ENCODE peak calls at places on chromosomes 13 and 19, in eight cellular contexts. A is lower leg skin, K is cardiac muscle cell, T is neural progenitor cell, D is heart right ventricle, N is PC-9, E is type B pancreatic cell, U is hepatocyte. J is an unnamed sample.

GRCh38 chr19:2117215-2117960 is 20.7 kb downstream of the IZUMO4 start:
- DNase-seq in A (no peak), K (no peak), T (no peak), U (no peak), D (no peak), E (no peak), N (no peak), J (no peak)

GRCh38 chr13:113116871-113117271 is 5.7 kb upstream of the F10 start:
- DNase-seq in K (no peak), U (no peak), E (peak), T (no peak), A (peak), D (no peak), N (no peak), J (no peak)

GRCh38 chr19:10009714-10010224 is 535 bp downstream of the COL5A3 start:
- DNase-seq in N (no peak), U (no peak), A (no peak), E (no peak), D (no peak), K (no peak), T (no peak), J (no peak)

GRCh38 chr13:20127563-20128458 is 33.0 kb downstream of the GJA3 start:
- DNase-seq in A (peak), E (no peak), U (peak), D (peak), K (peak), T (peak), N (peak), J (peak)

GRCh38 chr13:42696191-42696590 is 85.2 kb upstream of the FAM216B start:
- DNase-seq in U (peak), D (no peak), T (no peak), N (peak), A (no peak), E (no peak), K (peak), J (no peak)

GRCh38 chr13:49836516-49836915 is 44.0 kb upstream of the KPNA3 start:
- DNase-seq in E (no peak), D (no peak), K (no peak), T (peak), N (no peak), U (peak), A (no peak), J (no peak)

GRCh38 chr13:85528578-85529215 is 270.5 kb downstream of the SLITRK6 start:
- DNase-seq in N (no peak), K (no peak), T (no peak), A (no peak), E (no peak), D (no peak), U (no peak), J (no peak)

GRCh38 chr19:36528921-36529518 is 949 bp upstream of the ZNF260 start:
- DNase-seq in U (peak), N (no peak), K (no peak), A (no peak), D (no peak), T (peak), E (no peak), J (peak)

GRCh38 chr19:58097783-58098681 is at the start of gene ZSCAN18:
- DNase-seq in E (peak), A (peak), N (peak), K (peak), U (peak), D (peak), T (peak), J (peak)

GRCh38 chr13:99486996-99487395 is 14.3 kb upstream of the TM9SF2 start:
- DNase-seq in T (no peak), E (no peak), A (no peak), D (no peak), N (no peak), U (no peak), K (no peak), J (no peak)

GRCh38 chr19:40348961-40349507 is 539 bp downstream of the PLD3 start:
- DNase-seq in U (peak), N (peak), K (peak), D (peak), E (no peak), T (peak), A (no peak), J (no peak)

GRCh38 chr19:4454952-4455738 is 2.4 kb downstream of the UBXN6 start:
- DNase-seq in E (no peak), U (peak), K (peak), N (no peak), T (no peak), A (peak), D (no peak), J (no peak)

GRCh38 chr19:2145831-2146241 is 5.5 kb downstream of the AP3D1 start:
- DNase-seq in U (no peak), E (no peak), N (no peak), D (no peak), K (no peak), T (no peak), A (no peak), J (no peak)

GRCh38 chr19:38277969-38278680 is 13.8 kb downstream of the SPINT2 start:
- DNase-seq in T (no peak), K (peak), A (no peak), N (peak), U (no peak), E (no peak), D (peak), J (no peak)

GRCh38 chr13:40665061-40665753 is 1.2 kb downstream of the FOXO1 start:
- DNase-seq in A (peak), K (no peak), N (peak), D (peak), T (peak), E (peak), U (peak), J (peak)
- TF ChIP-seq CTCF in A (no peak), K (peak), N (no peak), D (no peak), T (no peak), E (no peak), U (no peak), J (no peak)

GRCh38 chr13:75566658-75567057 is 17.1 kb downstream of the UCHL3 start:
- DNase-seq in N (no peak), U (peak), D (no peak), K (peak), A (no peak), E (no peak), T (no peak), J (no peak)
- TF ChIP-seq CTCF in N (peak), U (peak), D (peak), K (peak), A (no peak), E (peak), T (peak), J (no peak)

DNA sequence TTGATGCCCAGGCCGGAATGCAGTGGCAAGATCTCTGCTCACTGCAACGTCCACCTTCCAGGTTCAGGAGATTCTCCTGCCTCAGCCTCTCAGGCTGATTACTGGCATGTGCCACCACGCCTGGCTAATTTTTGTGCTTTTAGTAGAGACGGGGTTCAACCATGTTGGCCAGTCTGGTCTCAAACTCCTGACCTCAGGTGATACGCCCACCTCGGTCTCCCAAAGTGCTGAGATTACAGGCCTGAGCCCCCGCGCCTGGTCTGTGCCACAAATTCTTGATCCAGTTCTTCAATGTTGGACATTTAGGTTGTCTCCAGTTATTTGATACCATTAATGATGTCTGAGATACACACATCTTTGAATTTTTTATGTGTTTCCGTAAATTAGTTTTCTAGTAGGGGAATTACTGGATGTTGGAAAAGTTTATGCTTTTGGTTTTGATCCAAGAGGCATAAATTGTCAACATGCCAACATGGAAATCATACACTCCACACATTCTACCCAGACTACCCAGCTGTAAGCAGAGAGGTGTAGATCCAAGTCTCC is 525 bp upstream of the COG3 start:
- DNase-seq in U (no peak), T (no peak), K (no peak), A (peak), E (no peak), N (no peak), D (peak), J (no peak)
- TF ChIP-seq CTCF in U (peak), T (no peak), K (no peak), A (no peak), E (peak), N (peak), D (no peak), J (peak)

GRCh38 chr13:82848766-82849165 is 1033.5 kb downstream of the SLITRK1 start:
- DNase-seq in N (no peak), E (no peak), A (no peak), T (no peak), U (no peak), K (no peak), D (no peak), J (no peak)

GRCh38 chr13:82850644-82851043 is 1031.6 kb downstream of the SLITRK1 start:
- DNase-seq in K (no peak), N (no peak), E (no peak), T (no peak), D (no peak), A (no peak), U (no peak), J (no peak)

DNA sequence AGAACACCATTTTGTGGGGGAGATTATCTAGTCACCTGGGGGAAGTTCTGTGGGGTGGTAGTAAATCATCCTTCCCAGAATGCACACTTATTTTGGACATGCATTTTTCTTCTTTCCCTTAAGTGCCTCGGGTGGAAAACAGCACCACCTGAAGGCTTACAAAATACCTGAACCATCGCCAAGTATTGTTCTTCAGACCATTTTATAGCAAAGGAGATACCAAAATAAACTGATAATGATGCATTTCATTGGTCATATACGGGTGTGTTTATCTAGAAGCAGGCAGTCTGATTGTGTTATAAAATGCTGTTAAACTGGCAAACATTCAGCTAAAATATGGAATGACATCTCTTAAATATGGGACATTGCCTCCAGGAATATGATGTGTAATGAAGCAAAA is 1034.7 kb downstream of the SLITRK1 start:
- DNase-seq in E (no peak), D (no peak), A (no peak), T (no peak), N (no peak), U (no peak), K (no peak), J (no peak)
- TF ChIP-seq CTCF in E (no peak), D (no peak), A (no peak), T (peak), N (no peak), U (peak), K (no peak), J (no peak)

GRCh38 chr19:13026478-13026999 is 31.3 kb downstream of the NFIX start:
- DNase-seq in T (no peak), N (no peak), K (peak), E (no peak), D (no peak), U (peak), A (no peak), J (no peak)

GRCh38 chr19:13025819-13026477 is 30.7 kb downstream of the NFIX start:
- DNase-seq in A (no peak), T (no peak), K (no peak), E (no peak), U (no peak), N (no peak), D (no peak), J (no peak)

GRCh38 chr19:13023666-13024065 is 28.4 kb downstream of the NFIX start:
- DNase-seq in D (no peak), A (no peak), U (no peak), T (no peak), K (peak), N (no peak), E (no peak), J (no peak)

GRCh38 chr19:13024126-13024957 is 29.1 kb downstream of the NFIX start:
- DNase-seq in T (peak), K (peak), N (no peak), E (no peak), U (no peak), D (no peak), A (no peak), J (no peak)

DNA sequence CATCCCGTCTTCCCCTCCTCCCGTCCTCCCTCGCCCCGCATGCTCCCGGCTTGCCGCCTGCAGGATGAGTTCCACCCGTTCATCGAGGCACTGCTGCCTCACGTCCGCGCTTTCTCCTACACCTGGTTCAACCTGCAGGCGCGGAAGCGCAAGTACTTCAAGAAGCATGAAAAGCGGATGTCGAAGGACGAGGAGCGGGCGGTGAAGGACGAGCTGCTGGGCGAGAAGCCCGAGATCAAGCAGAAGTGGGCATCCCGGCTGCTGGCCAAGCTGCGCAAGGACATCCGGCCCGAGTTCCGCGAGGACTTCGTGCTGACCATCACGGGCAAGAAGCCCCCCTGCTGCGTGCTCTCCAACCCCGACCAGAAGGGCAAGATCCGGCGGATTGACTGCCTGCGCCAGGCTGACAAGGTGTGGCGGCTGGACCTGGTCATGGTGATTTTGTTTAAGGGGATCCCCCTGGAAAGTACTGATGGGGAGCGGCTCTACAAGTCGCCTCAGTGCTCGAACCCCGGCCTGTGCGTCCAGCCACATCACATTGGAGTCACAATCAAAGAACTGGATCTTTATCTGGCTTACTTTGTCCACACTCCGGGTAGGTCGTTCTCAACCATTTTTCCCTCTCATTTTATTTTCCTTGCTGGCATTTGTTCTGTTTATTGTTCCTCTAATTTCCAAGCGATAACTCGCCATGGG is 29.8 kb downstream of the NFIX start:
- DNase-seq in N (no peak), T (peak), K (no peak), U (no peak), E (no peak), A (no peak), D (no peak), J (no peak)
- TF ChIP-seq CTCF in N (no peak), T (no peak), K (no peak), U (no peak), E (no peak), A (no peak), D (no peak), J (no peak)

GRCh38 chr13:59774511-59774911 is 389.2 kb downstream of the DIAPH3 start:
- DNase-seq in U (peak), K (peak), A (no peak), N (no peak), T (peak), D (no peak), E (no peak), J (no peak)

GRCh38 chr13:59766236-59766635 is 397.5 kb downstream of the DIAPH3 start:
- DNase-seq in E (no peak), A (no peak), T (no peak), D (no peak), K (no peak), U (no peak), N (no peak), J (no peak)

GRCh38 chr13:59776924-59777690 is 386.6 kb downstream of the DIAPH3 start:
- DNase-seq in U (no peak), K (peak), A (no peak), E (no peak), N (no peak), T (no peak), D (no peak), J (no peak)

GRCh38 chr13:59770451-59770850 is 393.3 kb downstream of the DIAPH3 start:
- DNase-seq in D (no peak), E (no peak), K (no peak), T (no peak), A (no peak), U (no peak), N (no peak), J (no peak)

DNA sequence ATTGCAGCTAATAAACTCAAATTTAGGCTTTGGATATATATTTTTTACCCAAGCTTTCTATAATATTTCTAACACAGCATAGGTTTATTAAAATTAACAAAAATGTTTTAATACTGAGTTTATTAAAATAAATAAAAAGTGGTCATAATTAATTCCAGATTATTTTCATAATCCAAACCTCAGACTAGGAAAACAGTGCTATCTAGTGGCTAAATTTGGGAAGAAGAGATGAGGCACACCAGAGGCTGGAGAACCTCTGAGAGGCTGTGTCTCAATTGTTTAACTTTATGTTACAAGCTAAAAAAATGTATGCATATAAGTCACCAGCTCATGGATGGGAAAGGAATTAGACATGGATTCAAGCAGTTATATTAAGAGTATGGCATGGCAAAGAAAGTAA is 392.5 kb downstream of the DIAPH3 start:
- DNase-seq in D (no peak), U (peak), T (peak), A (no peak), E (no peak), N (no peak), K (peak), J (no peak)
- TF ChIP-seq CTCF in D (peak), U (peak), T (peak), A (no peak), E (peak), N (peak), K (peak), J (no peak)